ENCODE peak calls at places on chromosomes 3 and 15, in ten cellular contexts. S is kidney glomerular epithelial cell; U is mesenteric fat pad; F is CD4-positive, CD25-positive, alpha-beta regulatory T cell; O is fibroblast of gingiva; D is T-cell; L is activated CD8-positive, alpha-beta memory T cell treated with anti-CD3 and anti-CD28 coated beads for 48 hours; T is MM.1S; E is stimulated activated naive CD8-positive, alpha-beta T cell treated with anti-CD3 and anti-CD28 coated beads, Interleukin-15, Interleukin-2, amounts not matched to agents 100 U/mL and 50 U/mL, for 24 hours; N is effector memory CD8-positive, alpha-beta T cell. Q is an unnamed sample.

GRCh38 chr3:187919018-187919417 is 173.8 kb upstream of the BCL6 start:
- DNase-seq in S (no peak), U (no peak), F (peak), O (no peak), D (peak), L (no peak), T (no peak), E (peak), N (peak), Q (peak)

GRCh38 chr3:24830230-24831152 is 335.8 kb upstream of the THRB start:
- DNase-seq in S (no peak), U (no peak), F (no peak), O (no peak), D (no peak), L (no peak), T (no peak), E (no peak), N (no peak), Q (no peak)

GRCh38 chr15:35674873-35675781 is 129.2 kb upstream of the DPH6 start:
- DNase-seq in S (peak), U (no peak), F (no peak), O (peak), D (no peak), L (no peak), T (no peak), E (no peak), N (no peak), Q (no peak)

GRCh38 chr3:48130321-48130881 is 57.8 kb downstream of the CDC25A start:
- DNase-seq in S (peak), U (no peak), F (no peak), O (peak), D (no peak), L (no peak), T (no peak), E (no peak), N (no peak), Q (no peak)

GRCh38 chr3:190658106-190658505 is 144.2 kb downstream of the IL1RAP start:
- DNase-seq in S (no peak), U (no peak), F (no peak), O (peak), D (no peak), L (no peak), T (no peak), E (no peak), N (no peak), Q (no peak)

GRCh38 chr15:25169318-25169717 is 214.5 kb downstream of the SNRPN start:
- DNase-seq in S (no peak), U (peak), F (no peak), O (no peak), D (peak), L (no peak), T (no peak), E (no peak), N (no peak), Q (no peak)

GRCh38 chr3:36656873-36657272 is 107.5 kb downstream of the DCLK3 start:
- DNase-seq in S (no peak), U (no peak), F (no peak), O (no peak), D (no peak), L (no peak), T (no peak), E (no peak), N (no peak), Q (no peak)

GRCh38 chr15:52318729-52319500 is 23.3 kb upstream of the MYO5C start:
- DNase-seq in S (no peak), U (no peak), F (no peak), O (peak), D (no peak), L (no peak), T (no peak), E (no peak), N (no peak), Q (no peak)

GRCh38 chr3:160804762-160805161 is 48.7 kb downstream of the PPM1L start:
- DNase-seq in S (no peak), U (no peak), F (no peak), O (peak), D (no peak), L (no peak), T (no peak), E (no peak), N (no peak), Q (no peak)

GRCh38 chr3:38980972-38981371 is 70.8 kb downstream of the SCN11A start:
- DNase-seq in S (no peak), U (no peak), F (no peak), O (no peak), D (no peak), L (no peak), T (no peak), E (no peak), N (no peak), Q (no peak)

GRCh38 chr3:112089956-112090898 is 4.0 kb downstream of the C3orf52 start:
- DNase-seq in S (no peak), U (no peak), F (no peak), O (no peak), D (no peak), L (no peak), T (peak), E (no peak), N (no peak), Q (no peak)

GRCh38 chr3:170697803-170698350 is 112.0 kb upstream of the SLC7A14 start:
- DNase-seq in S (peak), U (no peak), F (no peak), O (no peak), D (no peak), L (no peak), T (no peak), E (no peak), N (no peak), Q (no peak)

GRCh38 chr15:74784854-74785715 is 3.2 kb downstream of the CSK start:
- DNase-seq in S (no peak), U (no peak), F (no peak), O (no peak), D (no peak), L (no peak), T (peak), E (no peak), N (no peak), Q (peak)

GRCh38 chr3:36489679-36490420 is 109.5 kb downstream of the STAC start:
- DNase-seq in S (no peak), U (no peak), F (no peak), O (no peak), D (no peak), L (no peak), T (peak), E (no peak), N (no peak), Q (no peak)

GRCh38 chr15:47516576-47517371 is 200.5 kb upstream of the SEMA6D start:
- DNase-seq in S (no peak), U (no peak), F (no peak), O (no peak), D (no peak), L (no peak), T (no peak), E (no peak), N (no peak), Q (no peak)

GRCh38 chr15:40100947-40101905 is 7.5 kb downstream of the BMF start:
- DNase-seq in S (no peak), U (no peak), F (no peak), O (no peak), D (no peak), L (no peak), T (no peak), E (no peak), N (no peak), Q (no peak)

GRCh38 chr15:90934949-90935751 is at the start of gene UNC45A:
- DNase-seq in S (peak), U (peak), F (peak), O (peak), D (peak), L (peak), T (peak), E (peak), N (peak), Q (peak)

GRCh38 chr15:57236561-57237281 is 139.6 kb upstream of the CGNL1 start:
- DNase-seq in S (no peak), U (no peak), F (no peak), O (no peak), D (no peak), L (no peak), T (no peak), E (no peak), N (no peak), Q (no peak)

GRCh38 chr15:92425578-92426225 is 32.0 kb downstream of the ST8SIA2 start:
- DNase-seq in S (no peak), U (no peak), F (no peak), O (no peak), D (no peak), L (no peak), T (no peak), E (no peak), N (no peak), Q (no peak)

GRCh38 chr15:75693501-75694240 is 19.0 kb downstream of the CSPG4 start:
- DNase-seq in S (no peak), U (no peak), F (no peak), O (peak), D (no peak), L (no peak), T (no peak), E (no peak), N (no peak), Q (no peak)

GRCh38 chr3:147157629-147158028 is 248.7 kb downstream of the ZIC4 start:
- DNase-seq in S (no peak), U (no peak), F (no peak), O (no peak), D (no peak), L (no peak), T (no peak), E (no peak), N (no peak), Q (no peak)

GRCh38 chr3:22734756-22735155 is 468.4 kb upstream of the UBE2E2 start:
- DNase-seq in S (no peak), U (no peak), F (no peak), O (no peak), D (no peak), L (no peak), T (no peak), E (no peak), N (no peak), Q (no peak)

GRCh38 chr3:183644244-183644643 is 8.8 kb downstream of the KLHL24 start:
- DNase-seq in S (no peak), U (no peak), F (no peak), O (no peak), D (no peak), L (no peak), T (no peak), E (no peak), N (no peak), Q (no peak)

GRCh38 chr3:12662593-12663310 is 1.2 kb downstream of the RAF1 start:
- DNase-seq in S (no peak), U (peak), F (peak), O (no peak), D (peak), L (no peak), T (peak), E (peak), N (peak), Q (peak)

GRCh38 chr3:180683816-180684215 is 4.5 kb upstream of the CCDC39 start:
- DNase-seq in S (no peak), U (no peak), F (no peak), O (no peak), D (no peak), L (no peak), T (no peak), E (no peak), N (no peak), Q (no peak)

GRCh38 chr3:13890377-13891016 is 10.6 kb upstream of the WNT7A start:
- DNase-seq in S (no peak), U (peak), F (no peak), O (no peak), D (peak), L (no peak), T (no peak), E (peak), N (peak), Q (peak)

GRCh38 chr3:82259994-82260393 is 498.5 kb upstream of the GBE1 start:
- DNase-seq in S (no peak), U (no peak), F (no peak), O (no peak), D (no peak), L (no peak), T (no peak), E (no peak), N (no peak), Q (no peak)

GRCh38 chr15:66761723-66762595 is 59.9 kb downstream of the SMAD6 start:
- DNase-seq in S (no peak), U (no peak), F (no peak), O (peak), D (no peak), L (no peak), T (no peak), E (no peak), N (no peak), Q (no peak)

GRCh38 chr15:48334260-48334659 is 3.0 kb downstream of the DUT start:
- DNase-seq in S (no peak), U (no peak), F (no peak), O (no peak), D (no peak), L (no peak), T (no peak), E (no peak), N (no peak), Q (no peak)

GRCh38 chr3:41418961-41419691 is 219.8 kb downstream of the CTNNB1 start:
- DNase-seq in S (peak), U (no peak), F (no peak), O (peak), D (no peak), L (no peak), T (no peak), E (peak), N (peak), Q (peak)

GRCh38 chr3:17431477-17432045 is 310.9 kb downstream of the TBC1D5 start:
- DNase-seq in S (no peak), U (no peak), F (no peak), O (peak), D (no peak), L (no peak), T (no peak), E (no peak), N (no peak), Q (no peak)